ENCODE peak calls at places on chromosomes 4 and X, in seven cellular contexts. One of them, this sample, is unnamed.

GRCh38 chr4:165927366-165927765 is 54.3 kb downstream of the TLL1 start:
- DNase-seq in activated CD4-positive, alpha-beta T cell treated with anti-CD3 and anti-CD28 coated beads for 4 hours: no peak
- DNase-seq in mesenchymal stem cell: no peak
- DNase-seq in substantia nigra: no peak
- DNase-seq in activated CD4-positive, alpha-beta memory T cell treated with anti-CD3 and anti-CD28 coated beads, Interleukin-2, amount 10 ng/mL, durations not matched to agents 7 days and 5 days: no peak
- DNase-seq in choroid plexus epithelial cell: no peak
- DNase-seq in fibroblast of lung: no peak
- DNase-seq in this sample: no peak

GRCh38 chr4:170374770-170375169 is 285.0 kb upstream of the AADAT start:
- DNase-seq in activated CD4-positive, alpha-beta T cell treated with anti-CD3 and anti-CD28 coated beads for 4 hours: no peak
- DNase-seq in mesenchymal stem cell: peak; percentile 27
- DNase-seq in substantia nigra: no peak
- DNase-seq in activated CD4-positive, alpha-beta memory T cell treated with anti-CD3 and anti-CD28 coated beads, Interleukin-2, amount 10 ng/mL, durations not matched to agents 7 days and 5 days: no peak
- DNase-seq in choroid plexus epithelial cell: peak; percentile 67
- DNase-seq in fibroblast of lung: no peak
- DNase-seq in this sample: peak; percentile 59

GRCh38 chr4:6920174-6920573 is 10.5 kb downstream of the TBC1D14 start:
- DNase-seq in activated CD4-positive, alpha-beta T cell treated with anti-CD3 and anti-CD28 coated beads for 4 hours: no peak
- DNase-seq in mesenchymal stem cell: no peak
- DNase-seq in substantia nigra: no peak
- DNase-seq in activated CD4-positive, alpha-beta memory T cell treated with anti-CD3 and anti-CD28 coated beads, Interleukin-2, amount 10 ng/mL, durations not matched to agents 7 days and 5 days: no peak
- DNase-seq in choroid plexus epithelial cell: no peak
- DNase-seq in fibroblast of lung: no peak
- DNase-seq in this sample: no peak

GRCh38 chr4:11175374-11175773 is 253.3 kb downstream of the HS3ST1 start:
- DNase-seq in activated CD4-positive, alpha-beta T cell treated with anti-CD3 and anti-CD28 coated beads for 4 hours: no peak
- DNase-seq in mesenchymal stem cell: no peak
- DNase-seq in substantia nigra: no peak
- DNase-seq in activated CD4-positive, alpha-beta memory T cell treated with anti-CD3 and anti-CD28 coated beads, Interleukin-2, amount 10 ng/mL, durations not matched to agents 7 days and 5 days: no peak
- DNase-seq in choroid plexus epithelial cell: no peak
- DNase-seq in fibroblast of lung: no peak
- DNase-seq in this sample: no peak

GRCh38 chr4:164614999-164615398 is 138.9 kb upstream of the SMIM31 start:
- DNase-seq in activated CD4-positive, alpha-beta T cell treated with anti-CD3 and anti-CD28 coated beads for 4 hours: no peak
- DNase-seq in mesenchymal stem cell: no peak
- DNase-seq in substantia nigra: no peak
- DNase-seq in activated CD4-positive, alpha-beta memory T cell treated with anti-CD3 and anti-CD28 coated beads, Interleukin-2, amount 10 ng/mL, durations not matched to agents 7 days and 5 days: no peak
- DNase-seq in choroid plexus epithelial cell: no peak
- DNase-seq in fibroblast of lung: peak; percentile 66
- DNase-seq in this sample: peak; percentile 37

GRCh38 chr4:189804884-189805283 is 135.8 kb upstream of the FRG1 start:
- DNase-seq in activated CD4-positive, alpha-beta T cell treated with anti-CD3 and anti-CD28 coated beads for 4 hours: no peak
- DNase-seq in mesenchymal stem cell: no peak
- DNase-seq in substantia nigra: no peak
- DNase-seq in activated CD4-positive, alpha-beta memory T cell treated with anti-CD3 and anti-CD28 coated beads, Interleukin-2, amount 10 ng/mL, durations not matched to agents 7 days and 5 days: no peak
- DNase-seq in choroid plexus epithelial cell: no peak
- DNase-seq in fibroblast of lung: no peak
- DNase-seq in this sample: no peak

GRCh38 chr4:54290980-54291379 is 61.9 kb downstream of the PDGFRA start:
- DNase-seq in activated CD4-positive, alpha-beta T cell treated with anti-CD3 and anti-CD28 coated beads for 4 hours: no peak
- DNase-seq in mesenchymal stem cell: no peak
- DNase-seq in substantia nigra: no peak
- DNase-seq in activated CD4-positive, alpha-beta memory T cell treated with anti-CD3 and anti-CD28 coated beads, Interleukin-2, amount 10 ng/mL, durations not matched to agents 7 days and 5 days: no peak
- DNase-seq in choroid plexus epithelial cell: no peak
- DNase-seq in fibroblast of lung: no peak
- DNase-seq in this sample: no peak

GRCh38 chrX:75746891-75747639 is 38.0 kb downstream of the MAGEE2 start:
- DNase-seq in activated CD4-positive, alpha-beta T cell treated with anti-CD3 and anti-CD28 coated beads for 4 hours: peak; percentile 12
- DNase-seq in mesenchymal stem cell: peak; percentile 8
- DNase-seq in substantia nigra: no peak
- DNase-seq in activated CD4-positive, alpha-beta memory T cell treated with anti-CD3 and anti-CD28 coated beads, Interleukin-2, amount 10 ng/mL, durations not matched to agents 7 days and 5 days: peak; percentile 21
- DNase-seq in choroid plexus epithelial cell: peak; percentile 20
- DNase-seq in fibroblast of lung: peak; percentile 17
- DNase-seq in this sample: peak; percentile 2